ENCODE peak calls at places on chromosomes 5 and 9, in six cellular contexts. H, R, I, W, E and V are unnamed samples.
A peak's percentile ranks its signal among the peaks of the same experiment; 100 is the strongest.

GRCh38 chr9:124480621-124480981 is 26.6 kb downstream of the NR5A1 start:
- DNase-seq in H (peak; percentile 4), R (peak; percentile 85), I (peak; percentile 26), W (peak; percentile 86), E (no peak), V (peak; percentile 44)

GRCh38 chr5:179504191-179504590 is 46.2 kb upstream of the RUFY1 start:
- DNase-seq in H (no peak), R (no peak), I (no peak), W (no peak), E (no peak), V (no peak)

GRCh38 chr9:127884427-127884911 is 7.0 kb upstream of the AK1 start:
- DNase-seq in H (no peak), R (no peak), I (no peak), W (no peak), E (no peak), V (no peak)

GRCh38 chr9:88947581-88948573 is 43.4 kb upstream of the S1PR3 start:
- DNase-seq in H (peak; percentile 86), R (no peak), I (peak; percentile 64), W (no peak), E (no peak), V (peak; percentile 14)

GRCh38 chr5:64207978-64208377 is 42.3 kb downstream of the RNF180 start:
- DNase-seq in H (peak; percentile 3), R (no peak), I (peak; percentile 14), W (no peak), E (no peak), V (no peak)

GRCh38 chr5:171357843-171358242 is 29.8 kb upstream of the NPM1 start:
- DNase-seq in H (no peak), R (no peak), I (no peak), W (no peak), E (no peak), V (no peak)

GRCh38 chr5:348726-349125 is 27.2 kb downstream of the AHRR start:
- DNase-seq in H (no peak), R (no peak), I (no peak), W (no peak), E (no peak), V (no peak)

GRCh38 chr5:11792621-11793020 is 111.6 kb downstream of the CTNND2 start:
- DNase-seq in H (no peak), R (no peak), I (no peak), W (no peak), E (no peak), V (no peak)

GRCh38 chr9:123406691-123407536 is 50.9 kb downstream of the CRB2 start:
- DNase-seq in H (peak; percentile 33), R (no peak), I (peak; percentile 20), W (no peak), E (peak; percentile 60), V (no peak)

GRCh38 chr9:124899845-124900244 is 37.9 kb downstream of the ARPC5L start:
- DNase-seq in H (no peak), R (no peak), I (no peak), W (no peak), E (no peak), V (no peak)

GRCh38 chr9:99226054-99226453 is 4.0 kb downstream of the SEC61B start:
- DNase-seq in H (no peak), R (no peak), I (no peak), W (no peak), E (no peak), V (no peak)

GRCh38 chr9:119968837-119969707 is 599.8 kb upstream of the BRINP1 start:
- DNase-seq in H (peak; percentile 61), R (peak; percentile 79), I (peak; percentile 56), W (peak; percentile 84), E (peak; percentile 63), V (peak; percentile 85)

GRCh38 chr9:126756238-126756637 is 48.6 kb upstream of the ZBTB43 start:
- DNase-seq in H (no peak), R (no peak), I (no peak), W (no peak), E (no peak), V (no peak)

GRCh38 chr9:133635506-133635902 is 659 bp upstream of the DBH start:
- DNase-seq in H (no peak), R (no peak), I (no peak), W (no peak), E (no peak), V (no peak)

GRCh38 chr9:127985011-127985410 is 4.2 kb upstream of the EEIG1 start:
- DNase-seq in H (no peak), R (peak; percentile 61), I (no peak), W (no peak), E (no peak), V (no peak)

GRCh38 chr5:68793074-68793473 is 300.7 kb upstream of the SLC30A5 start:
- DNase-seq in H (no peak), R (no peak), I (no peak), W (no peak), E (no peak), V (no peak)

GRCh38 chr9:115035872-115036612 is 81.9 kb downstream of the TNC start:
- DNase-seq in H (peak; percentile 86), R (peak; percentile 61), I (peak; percentile 69), W (no peak), E (no peak), V (no peak)

GRCh38 chr9:80664327-80665210 is 1024.8 kb downstream of the TLE1 start:
- DNase-seq in H (peak; percentile 21), R (peak; percentile 35), I (peak; percentile 33), W (no peak), E (no peak), V (no peak)

GRCh38 chr5:33422191-33422590 is 18.6 kb upstream of the TARS1 start:
- DNase-seq in H (peak; percentile 20), R (no peak), I (no peak), W (no peak), E (no peak), V (no peak)

GRCh38 chr5:30764704-30765103 is 428.8 kb upstream of the CDH6 start:
- DNase-seq in H (peak; percentile 72), R (no peak), I (peak; percentile 24), W (no peak), E (no peak), V (no peak)

GRCh38 chr5:3091040-3091774 is 339.7 kb upstream of the IRX2 start:
- DNase-seq in H (no peak), R (no peak), I (no peak), W (no peak), E (no peak), V (no peak)

GRCh38 chr9:72577212-72577753 is 55.9 kb downstream of the TMC1 start:
- DNase-seq in H (peak; percentile 85), R (no peak), I (peak; percentile 81), W (no peak), E (no peak), V (no peak)

GRCh38 chr5:4480528-4481404 is 659.4 kb upstream of the ADAMTS16 start:
- DNase-seq in H (no peak), R (no peak), I (no peak), W (no peak), E (no peak), V (no peak)

GRCh38 chr5:150122158-150122510 is 33.5 kb downstream of the PDGFRB start:
- DNase-seq in H (no peak), R (no peak), I (no peak), W (peak; percentile 62), E (no peak), V (no peak)

GRCh38 chr9:127970401-127971313 is 10.1 kb downstream of the EEIG1 start:
- DNase-seq in H (no peak), R (no peak), I (no peak), W (no peak), E (no peak), V (no peak)

GRCh38 chr5:160539431-160539830 is 117.8 kb downstream of the PTTG1 start:
- DNase-seq in H (no peak), R (no peak), I (no peak), W (no peak), E (no peak), V (no peak)

GRCh38 chr5:16461026-16461425 is 4.6 kb downstream of the ZNF622 start:
- DNase-seq in H (peak; percentile 70), R (no peak), I (peak; percentile 85), W (no peak), E (no peak), V (no peak)

GRCh38 chr5:112844489-112844888 is 16.6 kb upstream of the SRP19 start:
- DNase-seq in H (no peak), R (no peak), I (no peak), W (no peak), E (no peak), V (no peak)
- H2BK15ac ChIP-seq in H (no peak overlapping the region), R (no peak overlapping the region), I (no peak overlapping the region), W (no peak overlapping the region), E (no peak overlapping the region), V (no peak overlapping the region)

GRCh38 chr5:96250782-96251181 is 182.3 kb downstream of the PCSK1 start:
- DNase-seq in H (no peak), R (no peak), I (no peak), W (no peak), E (no peak), V (no peak)

GRCh38 chr5:96247097-96247675 is 185.9 kb downstream of the PCSK1 start:
- DNase-seq in H (peak; percentile 78), R (peak; percentile 80), I (peak; percentile 65), W (no peak), E (no peak), V (no peak)

GRCh38 chr5:96245401-96246091 is 187.5 kb downstream of the PCSK1 start:
- DNase-seq in H (peak; percentile 19), R (no peak), I (peak; percentile 23), W (no peak), E (no peak), V (no peak)

GRCh38 chr5:96247733-96248132 is 185.3 kb downstream of the PCSK1 start:
- DNase-seq in H (no peak), R (no peak), I (no peak), W (no peak), E (no peak), V (no peak)

GRCh38 chr5:96248152-96248551 is 184.9 kb downstream of the PCSK1 start:
- DNase-seq in H (no peak), R (no peak), I (no peak), W (no peak), E (no peak), V (no peak)
- H2BK15ac ChIP-seq in H (peak overlapping the region; percentile 36), R (no peak overlapping the region), I (no peak overlapping the region), W (no peak overlapping the region), E (no peak overlapping the region), V (no peak overlapping the region)

DNA sequence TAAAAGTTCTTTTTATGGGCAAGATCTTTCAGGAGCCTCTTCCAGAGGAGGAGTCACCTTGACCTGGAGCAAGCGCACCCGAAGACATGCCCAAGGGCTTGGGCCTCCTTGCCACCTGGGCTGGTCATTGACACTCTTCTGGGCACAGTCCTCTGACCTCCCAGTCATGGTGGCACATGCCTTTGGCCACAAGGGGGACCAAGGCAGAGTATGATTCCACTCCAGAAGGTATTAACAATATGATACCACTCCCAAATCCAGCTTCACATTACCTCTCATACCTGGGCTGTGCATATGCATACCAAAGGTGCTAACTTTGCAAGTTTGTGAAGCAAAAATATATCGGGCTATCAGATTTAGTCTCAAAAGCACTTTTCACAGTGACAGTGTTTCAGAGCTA is 84.6 kb downstream of the MAST4 start:
- DNase-seq in H (no peak), R (peak; percentile 21), I (no peak), W (no peak), E (no peak), V (no peak)
- H2BK15ac ChIP-seq in H (no peak overlapping the region), R (no peak overlapping the region), I (no peak overlapping the region), W (no peak overlapping the region), E (no peak overlapping the region), V (no peak overlapping the region)

DNA sequence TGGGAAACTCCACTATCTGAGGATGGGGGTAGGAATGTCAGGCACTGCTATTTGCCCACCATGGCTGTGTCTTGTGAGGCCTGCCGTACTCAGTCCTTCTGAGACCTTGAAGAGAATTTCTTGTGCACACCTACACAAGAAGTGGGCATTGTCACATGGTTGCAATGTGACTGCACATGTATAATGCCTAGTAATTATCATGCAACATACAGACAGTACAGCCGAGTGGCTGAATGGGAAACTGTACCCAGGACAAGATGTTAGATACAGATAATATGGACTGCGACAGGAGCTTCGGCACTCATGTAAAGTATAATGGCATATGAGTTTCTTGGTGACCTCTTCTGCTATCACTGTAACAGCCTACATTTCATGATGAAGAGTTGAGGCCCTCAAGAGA is 4.8 kb upstream of the PRKACG start:
- DNase-seq in H (no peak), R (no peak), I (no peak), W (no peak), E (no peak), V (no peak)
- H2BK15ac ChIP-seq in H (no peak overlapping the region), R (no peak overlapping the region), I (no peak overlapping the region), W (no peak overlapping the region), E (no peak overlapping the region), V (no peak overlapping the region)